ENCODE peak calls at places on chromosomes 7 and 10, in nine cellular contexts. F, O, W, S, J, B, Q, R and I are unnamed samples. For H3K36me3 and H3K9me3, the result is how much of the 10 kb centered on the place peaks cover.

GRCh38 chr7:71237945-71238344 is 106.0 kb downstream of the GALNT17 start:
- DNase-seq in F (peak), O (no peak), W (no peak), S (no peak), J (no peak), B (no peak), Q (no peak), R (no peak), I (no peak)

GRCh38 chr7:12491526-12491925 is 79.0 kb upstream of the SCIN start:
- DNase-seq in F (no peak), O (no peak), W (no peak), S (no peak), J (no peak), B (no peak), Q (no peak), R (no peak), I (no peak)

GRCh38 chr10:77467422-77467963 is 170.1 kb downstream of the KCNMA1 start:
- DNase-seq in F (no peak), O (no peak), W (no peak), S (no peak), J (no peak), B (no peak), Q (no peak), R (no peak), I (no peak)

GRCh38 chr7:43727494-43727893 is 1.8 kb downstream of the COA1 start:
- DNase-seq in F (no peak), O (no peak), W (no peak), S (no peak), J (no peak), B (no peak), Q (no peak), R (no peak), I (no peak)

GRCh38 chr7:122369756-122370155 is 65.2 kb upstream of the FEZF1 start:
- DNase-seq in F (no peak), O (no peak), W (no peak), S (no peak), J (no peak), B (no peak), Q (no peak), R (no peak), I (no peak)

GRCh38 chr10:60732240-60733188 is 45.8 kb upstream of the CDK1 start:
- DNase-seq in F (peak), O (no peak), W (no peak), S (peak), J (peak), B (no peak), Q (no peak), R (peak), I (no peak)

GRCh38 chr7:127440206-127440605 is 47.7 kb upstream of the ZNF800 start:
- DNase-seq in F (no peak), O (no peak), W (no peak), S (no peak), J (no peak), B (no peak), Q (no peak), R (no peak), I (no peak)

GRCh38 chr7:105885386-105886111 is 9.2 kb upstream of the ATXN7L1 start:
- DNase-seq in F (no peak), O (no peak), W (peak), S (peak), J (peak), B (peak), Q (no peak), R (no peak), I (no peak)

GRCh38 chr10:61763778-61764177 is 101.0 kb downstream of the CABCOCO1 start:
- DNase-seq in F (no peak), O (no peak), W (no peak), S (no peak), J (no peak), B (no peak), Q (peak), R (no peak), I (no peak)

GRCh38 chr10:76558996-76559888 is 1078.4 kb downstream of the KCNMA1 start:
- DNase-seq in F (no peak), O (no peak), W (no peak), S (no peak), J (no peak), B (no peak), Q (no peak), R (no peak), I (no peak)

GRCh38 chr7:75711634-75712494 is 26.9 kb downstream of the HIP1 start:
- DNase-seq in F (no peak), O (no peak), W (no peak), S (peak), J (no peak), B (peak), Q (no peak), R (no peak), I (no peak)

GRCh38 chr10:92829042-92829785 is 19.1 kb upstream of the EXOC6 start:
- DNase-seq in F (no peak), O (no peak), W (no peak), S (no peak), J (no peak), B (no peak), Q (peak), R (no peak), I (no peak)

GRCh38 chr10:46787321-46787615 is 124.0 kb upstream of the PTPN20 start:
- DNase-seq in F (no peak), O (peak), W (peak), S (no peak), J (no peak), B (peak), Q (peak), R (no peak), I (no peak)

GRCh38 chr7:831596-832291 is 532 bp upstream of the SUN1 start:
- DNase-seq in F (no peak), O (peak), W (no peak), S (no peak), J (no peak), B (peak), Q (peak), R (no peak), I (no peak)

GRCh38 chr7:44615149-44615611 is 8.8 kb downstream of the OGDH start:
- DNase-seq in F (peak), O (peak), W (no peak), S (peak), J (peak), B (peak), Q (peak), R (peak), I (no peak)

GRCh38 chr7:151782598-151783448 is 94.1 kb downstream of the PRKAG2 start:
- DNase-seq in F (peak), O (peak), W (peak), S (peak), J (peak), B (peak), Q (peak), R (peak), I (peak)

GRCh38 chr7:74178632-74179031 is 4.5 kb downstream of the EIF4H start:
- DNase-seq in F (no peak), O (no peak), W (no peak), S (no peak), J (no peak), B (no peak), Q (peak), R (no peak), I (no peak)

GRCh38 chr10:125006188-125006680 is 64.3 kb downstream of the ZRANB1 start:
- DNase-seq in F (peak), O (no peak), W (no peak), S (no peak), J (peak), B (no peak), Q (no peak), R (no peak), I (no peak)

GRCh38 chr7:75056476-75056875 is 17.1 kb downstream of the RCC1L start:
- DNase-seq in F (peak), O (no peak), W (no peak), S (no peak), J (no peak), B (no peak), Q (no peak), R (no peak), I (no peak)

GRCh38 chr10:58322072-58322834 is 12.6 kb upstream of the UBE2D1 start:
- DNase-seq in F (no peak), O (peak), W (no peak), S (no peak), J (peak), B (no peak), Q (peak), R (peak), I (no peak)

GRCh38 chr7:151110941-151111645 is 24.8 kb downstream of the AGAP3 start:
- DNase-seq in F (peak), O (peak), W (peak), S (peak), J (peak), B (peak), Q (peak), R (peak), I (peak)

GRCh38 chr7:31052504-31052840 is 364 bp downstream of the ADCYAP1R1 start:
- DNase-seq in F (no peak), O (no peak), W (peak), S (no peak), J (no peak), B (no peak), Q (no peak), R (no peak), I (no peak)

GRCh38 chr7:33836797-33837355 is 68.5 kb upstream of the BMPER start:
- DNase-seq in F (no peak), O (no peak), W (peak), S (no peak), J (no peak), B (no peak), Q (peak), R (no peak), I (no peak)

GRCh38 chr10:43054593-43054992 is 22.3 kb upstream of the RET start:
- DNase-seq in F (no peak), O (no peak), W (no peak), S (peak), J (no peak), B (no peak), Q (no peak), R (no peak), I (no peak)

GRCh38 chr7:116527521-116527920 is 2.7 kb downstream of the CAV1 start:
- DNase-seq in F (no peak), O (no peak), W (no peak), S (no peak), J (no peak), B (peak), Q (no peak), R (no peak), I (no peak)

GRCh38 chr7:116526897-116527296 is 2.1 kb downstream of the CAV1 start:
- DNase-seq in F (no peak), O (no peak), W (no peak), S (no peak), J (no peak), B (peak), Q (no peak), R (no peak), I (no peak)

GRCh38 chr7:116529250-116529649 is 4.4 kb downstream of the CAV1 start:
- DNase-seq in F (no peak), O (no peak), W (no peak), S (no peak), J (no peak), B (no peak), Q (no peak), R (no peak), I (no peak)

GRCh38 chr7:116525913-116526857 is 1.3 kb downstream of the CAV1 start:
- DNase-seq in F (peak), O (no peak), W (peak), S (peak), J (peak), B (peak), Q (peak), R (peak), I (peak)

DNA sequence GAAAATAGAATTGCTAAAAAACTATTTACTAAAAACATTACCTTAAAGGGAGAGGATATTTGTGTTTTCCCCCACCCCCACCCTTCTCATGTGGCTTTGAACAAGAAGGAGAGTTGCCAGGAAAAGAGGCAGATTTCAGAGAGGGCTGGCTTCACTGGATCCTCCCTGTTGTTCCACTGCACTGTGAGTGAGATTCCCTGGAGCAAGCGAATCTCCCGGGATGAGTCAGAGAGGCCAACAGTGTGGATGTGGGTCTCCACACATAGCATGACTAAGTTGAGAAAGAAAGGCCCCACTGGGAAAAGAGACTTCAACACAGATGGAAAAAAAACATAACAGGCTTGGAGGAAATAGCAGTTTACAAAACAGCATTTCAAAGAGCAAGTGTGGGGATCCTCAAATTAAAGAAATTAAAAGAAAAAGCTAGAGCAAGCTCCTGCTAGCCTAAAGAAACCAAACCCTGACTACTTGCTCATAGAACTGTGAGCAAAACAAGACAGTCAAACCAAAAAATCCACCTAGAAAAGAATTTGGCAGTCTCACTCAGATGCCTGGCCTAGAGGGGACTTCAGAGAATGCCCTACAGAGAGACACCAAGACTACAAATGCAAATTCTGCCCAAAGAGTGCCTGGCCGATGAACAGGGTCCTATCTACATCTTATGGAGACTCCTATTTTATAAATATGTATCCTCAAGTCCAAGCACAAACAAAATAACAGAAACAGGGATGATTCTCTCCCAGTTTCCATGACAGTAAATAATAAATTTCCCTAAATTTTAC is 3.4 kb downstream of the CAV1 start:
- DNase-seq in F (peak), O (no peak), W (peak), S (no peak), J (peak), B (peak), Q (no peak), R (peak), I (no peak)
- TF ChIP-seq POLR2AphosphoS5 in F (peak), O (no peak), W (no peak), S (no peak), J (peak), B (peak), Q (no peak), R (no peak), I (no peak)

GRCh38 chr7:11231190-11231589 is 257.5 kb downstream of the PHF14 start:
- DNase-seq in F (no peak), O (no peak), W (no peak), S (no peak), J (no peak), B (no peak), Q (no peak), R (no peak), I (no peak)
- H3K36me3 ChIP-seq in F (under half), O (under half), W (under half), S (under half), J (under half), B (under half), Q (under half), R (under half), I (under half)

DNA sequence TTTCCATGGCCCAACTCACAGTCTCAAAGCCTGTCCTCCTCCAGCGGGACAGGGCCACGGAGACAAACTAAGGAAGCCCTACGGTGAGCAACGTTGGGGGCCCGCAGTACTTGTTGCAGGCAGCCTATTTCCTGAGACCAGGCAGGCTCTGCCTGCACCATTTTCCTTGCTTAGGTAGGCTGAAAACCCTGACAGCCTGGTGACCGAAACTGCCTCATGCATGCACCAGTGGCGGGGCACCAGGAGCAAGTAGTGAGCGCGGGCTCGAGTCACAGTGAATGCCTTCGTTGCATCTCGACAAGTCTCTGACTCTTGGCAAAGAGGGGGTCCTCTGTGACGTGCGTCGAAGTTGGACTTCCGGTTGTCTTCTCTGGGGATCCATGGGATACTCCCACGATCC is 23.3 kb upstream of the ZNF273 start:
- DNase-seq in F (peak), O (no peak), W (peak), S (no peak), J (no peak), B (no peak), Q (no peak), R (no peak), I (no peak)
- H3K9me3 ChIP-seq in F (under half), O (under half), W (under half), S (half or more), J (under half), B (under half), Q (under half), R (under half), I (under half)

DNA sequence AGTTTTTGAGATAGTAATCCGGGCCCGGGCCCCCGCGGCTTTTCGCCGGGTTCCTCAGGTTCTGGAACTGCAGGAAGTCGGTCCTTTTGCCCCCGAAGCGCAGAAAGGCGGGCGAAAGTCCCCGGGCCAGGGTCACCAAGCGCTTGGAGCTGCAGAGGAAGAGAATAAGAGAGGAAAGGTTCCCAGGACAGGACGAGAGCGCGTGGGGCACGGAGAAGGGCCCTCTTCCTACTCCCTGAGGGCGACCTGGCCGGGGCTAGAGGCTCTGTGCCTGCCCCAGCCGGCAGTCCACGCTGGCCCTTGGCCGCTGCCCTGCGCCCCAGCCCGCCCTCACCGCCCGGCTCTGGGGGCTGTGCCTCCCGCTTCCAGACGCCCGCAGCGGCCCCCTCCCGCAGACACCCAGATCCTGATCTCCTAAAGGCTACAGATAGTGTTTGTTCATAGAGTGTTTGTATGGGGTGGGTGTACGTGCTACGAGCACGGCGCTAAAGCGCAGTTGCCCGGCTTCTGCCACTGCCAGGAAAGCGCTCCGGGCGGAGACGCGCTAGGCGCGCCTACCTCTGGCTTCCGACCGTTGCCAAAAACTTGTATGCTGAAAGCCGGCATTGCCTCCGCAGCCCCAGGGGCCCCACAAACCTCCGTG is 3.2 kb downstream of the HPSE2 start:
- DNase-seq in F (no peak), O (no peak), W (peak), S (no peak), J (no peak), B (no peak), Q (no peak), R (no peak), I (no peak)
- TF ChIP-seq POLR2AphosphoS5 in F (no peak), O (no peak), W (no peak), S (no peak), J (no peak), B (no peak), Q (no peak), R (no peak), I (no peak)

GRCh38 chr7:5354460-5355279 is 69.0 kb downstream of the TNRC18 start:
- DNase-seq in F (peak), O (no peak), W (peak), S (no peak), J (peak), B (no peak), Q (no peak), R (peak), I (peak)
- H3K36me3 ChIP-seq in F (under half), O (half or more), W (under half), S (half or more), J (under half), B (under half), Q (under half), R (under half), I (under half)

GRCh38 chr7:56639173-56639746 is 493.0 kb downstream of the ZNF479 start:
- DNase-seq in F (no peak), O (no peak), W (no peak), S (no peak), J (no peak), B (no peak), Q (no peak), R (no peak), I (no peak)
- H3K9me3 ChIP-seq in F (under half), O (half or more), W (under half), S (half or more), J (under half), B (under half), Q (under half), R (under half), I (under half)

DNA sequence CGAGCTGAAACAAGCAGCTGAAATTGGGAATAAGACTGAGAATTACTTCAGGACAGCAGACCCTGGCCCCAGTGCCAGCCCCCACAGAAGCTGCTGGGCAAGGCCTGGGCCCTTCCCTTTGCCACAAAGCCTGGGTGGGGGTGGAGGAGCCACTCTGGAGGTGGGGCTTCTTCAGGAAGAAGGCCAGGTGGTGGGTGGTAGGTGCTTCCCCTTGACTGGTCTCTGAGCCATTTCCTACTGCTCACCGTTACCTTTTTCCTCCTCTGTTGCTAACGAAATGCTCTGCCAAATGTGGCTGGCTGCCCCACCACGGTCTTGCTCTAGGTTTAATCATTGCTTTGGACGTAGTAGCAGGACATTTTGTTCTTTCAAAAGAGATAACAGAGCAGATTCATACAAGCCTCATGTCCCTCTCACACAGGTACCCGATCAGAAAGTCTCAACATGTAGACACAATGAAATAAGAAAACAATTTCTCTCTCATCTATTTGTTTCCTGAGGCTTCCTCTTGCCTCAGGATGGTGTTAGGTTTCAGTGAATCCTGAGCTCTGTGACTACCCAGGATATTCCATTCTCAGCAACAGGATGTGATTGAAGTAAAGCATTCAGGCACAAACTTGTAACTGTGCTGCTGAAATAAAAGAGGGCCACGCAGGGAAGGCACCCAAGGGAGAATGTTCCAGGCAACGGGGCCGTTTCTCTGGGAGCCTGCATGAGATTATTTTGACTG is 66.5 kb downstream of the WDR11 start:
- DNase-seq in F (no peak), O (no peak), W (no peak), S (no peak), J (no peak), B (no peak), Q (no peak), R (no peak), I (no peak)
- TF ChIP-seq POLR2AphosphoS5 in F (no peak), O (no peak), W (no peak), S (no peak), J (no peak), B (no peak), Q (no peak), R (no peak), I (no peak)

GRCh38 chr7:155709453-155709852 is 65.0 kb downstream of the RBM33 start:
- DNase-seq in F (no peak), O (no peak), W (no peak), S (no peak), J (no peak), B (no peak), Q (no peak), R (no peak), I (no peak)
- H3K36me3 ChIP-seq in F (under half), O (half or more), W (half or more), S (half or more), J (under half), B (under half), Q (half or more), R (under half), I (under half)

DNA sequence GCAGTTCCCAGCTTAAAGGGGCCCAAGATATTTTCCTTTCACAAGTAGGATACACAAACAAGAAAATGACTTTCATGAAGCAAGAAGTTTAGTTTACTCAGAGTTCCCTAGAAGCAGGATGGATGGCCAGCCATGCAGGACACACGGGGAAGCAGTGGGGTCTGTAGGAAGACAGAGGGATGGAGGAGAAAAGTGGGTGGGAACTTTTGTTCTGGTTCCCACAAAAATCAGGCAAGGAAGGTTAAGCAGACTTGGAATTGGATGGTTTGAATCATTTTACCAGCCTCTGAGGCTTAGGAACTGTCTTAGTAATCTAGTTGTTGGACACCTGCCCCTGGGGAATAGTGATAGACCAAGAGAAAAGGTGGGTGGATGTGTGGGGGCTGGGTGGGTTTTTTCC is 263.3 kb upstream of the VSTM2A start:
- DNase-seq in F (no peak), O (no peak), W (no peak), S (no peak), J (no peak), B (no peak), Q (no peak), R (no peak), I (no peak)
- H3K9me3 ChIP-seq in F (under half), O (half or more), W (under half), S (half or more), J (under half), B (under half), Q (under half), R (under half), I (under half)